ENCODE peak calls at places on chromosomes 11 and 22, in ten cellular contexts. H is IMR-90; J is HuH-7.5; N is GM12891; K is iPS DF 6.9; P is T-helper 17 cell; F is stimulated activated naive CD4-positive, alpha-beta T cell; T is Peyer's patch; S is HEK293T; X is SW480. R is an unnamed sample.

GRCh38 chr11:114193730-114194674 is 102.2 kb upstream of the NNMT start:
- DNase-seq in H (no peak), J (no peak), N (no peak), K (no peak), P (no peak), F (no peak), T (no peak), S (no peak), X (no peak), R (no peak)

GRCh38 chr11:2662430-2663299 is 37.1 kb downstream of the KCNQ1OT1 start:
- DNase-seq in H (no peak), J (no peak), N (no peak), K (no peak), P (no peak), F (no peak), T (no peak), S (no peak), X (no peak), R (no peak)

GRCh38 chr11:20374746-20375305 is 11.3 kb downstream of the HTATIP2 start:
- DNase-seq in H (peak), J (no peak), N (no peak), K (no peak), P (no peak), F (no peak), T (no peak), S (no peak), X (no peak), R (no peak)

GRCh38 chr11:28924007-28924406 is 815.8 kb downstream of the METTL15 start:
- DNase-seq in H (no peak), J (no peak), N (no peak), K (no peak), P (no peak), F (no peak), T (no peak), S (no peak), X (no peak), R (no peak)

GRCh38 chr11:114247070-114247789 is 49.0 kb upstream of the NNMT start:
- DNase-seq in H (no peak), J (no peak), N (no peak), K (no peak), P (no peak), F (no peak), T (no peak), S (no peak), X (no peak), R (no peak)

GRCh38 chr22:26481694-26482093 is 1.9 kb downstream of the HPS4 start:
- DNase-seq in H (no peak), J (no peak), N (no peak), K (no peak), P (no peak), F (no peak), T (no peak), S (no peak), X (no peak), R (no peak)

GRCh38 chr11:69703711-69704507 is at the start of gene FGF19:
- DNase-seq in H (no peak), J (peak), N (no peak), K (no peak), P (no peak), F (no peak), T (no peak), S (no peak), X (peak), R (no peak)

GRCh38 chr11:130616578-130616977 is 168.1 kb downstream of the ADAMTS15 start:
- DNase-seq in H (no peak), J (no peak), N (no peak), K (no peak), P (no peak), F (no peak), T (no peak), S (no peak), X (no peak), R (no peak)

GRCh38 chr11:35735411-35735810 is 72.8 kb downstream of the TRIM44 start:
- DNase-seq in H (no peak), J (no peak), N (no peak), K (no peak), P (no peak), F (no peak), T (no peak), S (no peak), X (no peak), R (no peak)

GRCh38 chr22:25942126-25942988 is 200.4 kb downstream of the MYO18B start:
- DNase-seq in H (no peak), J (no peak), N (no peak), K (no peak), P (no peak), F (no peak), T (no peak), S (no peak), X (no peak), R (no peak)

GRCh38 chr22:19842386-19843106 is 12.1 kb downstream of the GNB1L start:
- DNase-seq in H (no peak), J (no peak), N (no peak), K (no peak), P (no peak), F (no peak), T (peak), S (no peak), X (no peak), R (no peak)

GRCh38 chr11:120219157-120219934 is 8.5 kb downstream of the OAF start:
- DNase-seq in H (no peak), J (no peak), N (no peak), K (no peak), P (no peak), F (no peak), T (no peak), S (no peak), X (no peak), R (no peak)

GRCh38 chr11:27475622-27476021 is 3.0 kb upstream of the LGR4 start:
- DNase-seq in H (no peak), J (no peak), N (no peak), K (no peak), P (no peak), F (no peak), T (no peak), S (no peak), X (no peak), R (no peak)

GRCh38 chr11:125922156-125922555 is 17.8 kb downstream of the DDX25 start:
- DNase-seq in H (no peak), J (no peak), N (no peak), K (no peak), P (no peak), F (no peak), T (no peak), S (no peak), X (no peak), R (no peak)

GRCh38 chr11:44159848-44160721 is 64.6 kb downstream of the EXT2 start:
- DNase-seq in H (no peak), J (no peak), N (no peak), K (no peak), P (no peak), F (no peak), T (no peak), S (no peak), X (no peak), R (no peak)

GRCh38 chr22:46746620-46747019 is 8.6 kb upstream of the CERK start:
- DNase-seq in H (no peak), J (no peak), N (no peak), K (no peak), P (no peak), F (no peak), T (no peak), S (no peak), X (no peak), R (no peak)

GRCh38 chr22:44574057-44574456 is 76.0 kb upstream of the RTL6 start:
- DNase-seq in H (peak), J (no peak), N (no peak), K (no peak), P (no peak), F (no peak), T (no peak), S (no peak), X (peak), R (no peak)

GRCh38 chr22:17802411-17802810 is 28.1 kb upstream of the BID start:
- DNase-seq in H (no peak), J (no peak), N (no peak), K (no peak), P (no peak), F (no peak), T (no peak), S (no peak), X (no peak), R (no peak)

R was measured in H1.